ENCODE peak calls at places on chromosomes 3 and 15, in ten cellular contexts. Y is endodermal cell, O is HCT116, X is AG10803, P is cardiac fibroblast, Z is mesothelial cell of epicardium, H is A549, F is nephron progenitor cell, G is lower leg skin, L is fibroblast of mammary gland. S is an unnamed sample.

GRCh38 chr15:64897345-64897985 is 14.2 kb upstream of the ANKDD1A start:
- DNase-seq in X (peak), Y (no peak), H (no peak), L (peak), P (peak), Z (no peak), G (peak), F (no peak), O (no peak), S (peak)

GRCh38 chr3:108150200-108150599 is 59.4 kb upstream of the CD47 start:
- DNase-seq in H (no peak), Y (no peak), L (no peak), F (no peak), X (no peak), G (no peak), P (no peak), O (no peak), Z (no peak), S (no peak)

GRCh38 chr3:193350744-193351143 is 27.8 kb downstream of the ATP13A5 start:
- DNase-seq in Z (no peak), Y (no peak), L (no peak), F (no peak), P (no peak), H (no peak), G (no peak), X (no peak), O (no peak), S (no peak)

GRCh38 chr3:42652251-42652610 is 1.3 kb upstream of the ZBTB47 start:
- DNase-seq in P (no peak), F (no peak), O (no peak), X (no peak), H (no peak), L (no peak), Y (no peak), G (no peak), Z (peak), S (no peak)

GRCh38 chr3:2652416-2652815 is 457.8 kb downstream of the IL5RA start:
- DNase-seq in F (no peak), X (no peak), O (no peak), H (no peak), P (no peak), Y (peak), Z (no peak), G (no peak), L (no peak), S (no peak)

GRCh38 chr3:129554356-129555120 is 11.6 kb downstream of the H1-8 start:
- DNase-seq in O (no peak), H (no peak), Z (no peak), G (no peak), F (no peak), L (no peak), X (no peak), Y (no peak), P (no peak), S (no peak)

GRCh38 chr15:74535388-74536084 is 5.5 kb upstream of the ARID3B start:
- DNase-seq in H (no peak), G (peak), Y (no peak), X (no peak), L (peak), P (no peak), F (no peak), Z (no peak), O (no peak), S (no peak)

GRCh38 chr3:146085678-146086077 is 75.3 kb downstream of the PLOD2 start:
- DNase-seq in Z (no peak), L (no peak), G (no peak), F (no peak), H (no peak), P (no peak), Y (no peak), O (no peak), X (no peak), S (no peak)

GRCh38 chr3:5006755-5007202 is 27.5 kb downstream of the BHLHE40 start:
- DNase-seq in F (no peak), Z (no peak), O (no peak), X (no peak), P (peak), H (no peak), Y (peak), G (peak), L (no peak), S (no peak)

GRCh38 chr15:73240864-73241499 is 127.8 kb downstream of the HCN4 start:
- DNase-seq in F (peak), G (peak), Y (peak), L (peak), O (peak), X (peak), Z (peak), P (peak), H (peak), S (peak)

GRCh38 chr15:99546436-99547100 is 19.2 kb upstream of the MEF2A start:
- DNase-seq in G (no peak), P (no peak), F (no peak), X (no peak), O (no peak), Y (no peak), Z (no peak), H (no peak), L (no peak), S (no peak)

GRCh38 chr3:99929409-99930139 is 111.9 kb downstream of the CMSS1 start:
- DNase-seq in Y (peak), F (no peak), X (peak), Z (no peak), O (no peak), H (no peak), L (peak), P (peak), G (peak), S (no peak)

GRCh38 chr3:39639344-39640236 is 169.8 kb upstream of the MYRIP start:
- DNase-seq in G (no peak), O (peak), H (peak), L (peak), Y (peak), X (peak), F (no peak), P (peak), Z (no peak), S (peak)

GRCh38 chr15:85581495-85581894 is 201.1 kb downstream of the AKAP13 start:
- DNase-seq in Y (no peak), H (no peak), F (no peak), O (no peak), L (peak), X (no peak), P (peak), Z (no peak), G (peak), S (peak)

GRCh38 chr15:38685686-38686339 is 121.2 kb upstream of the RASGRP1 start:
- DNase-seq in X (no peak), Y (no peak), P (no peak), Z (no peak), O (no peak), F (no peak), L (no peak), G (no peak), H (no peak), S (no peak)

GRCh38 chr15:74443100-74443909 is 9.5 kb upstream of the SEMA7A start:
- DNase-seq in F (no peak), H (no peak), X (peak), O (no peak), Y (no peak), G (no peak), Z (no peak), P (peak), L (no peak), S (no peak)

GRCh38 chr3:64316971-64317370 is 91.7 kb upstream of the PRICKLE2 start:
- DNase-seq in L (peak), O (no peak), Y (no peak), F (no peak), H (no peak), P (peak), X (no peak), G (no peak), Z (no peak), S (no peak)

GRCh38 chr15:67792250-67792942 is 32.9 kb upstream of the SKOR1 start:
- DNase-seq in O (no peak), P (no peak), Z (no peak), G (no peak), L (peak), F (no peak), Y (no peak), H (no peak), X (no peak), S (no peak)

GRCh38 chr3:50299929-50300680 is 900 bp upstream of the HYAL3 start:
- DNase-seq in L (peak), Z (no peak), X (peak), F (no peak), P (peak), H (no peak), G (no peak), Y (peak), O (no peak), S (no peak)

GRCh38 chr15:41965441-41966413 is 6.6 kb downstream of the EHD4 start:
- DNase-seq in Z (no peak), X (no peak), O (no peak), Y (peak), F (no peak), G (peak), P (peak), L (no peak), H (no peak), S (no peak)

GRCh38 chr3:153574445-153574844 is 412.4 kb downstream of the RAP2B start:
- DNase-seq in Y (no peak), O (no peak), P (no peak), L (no peak), Z (no peak), X (no peak), F (no peak), G (no peak), H (no peak), S (no peak)

GRCh38 chr3:133135303-133135702 is 97.1 kb downstream of the TMEM108 start:
- DNase-seq in G (no peak), P (no peak), Y (no peak), X (no peak), L (no peak), Z (no peak), H (no peak), F (no peak), O (no peak), S (no peak)

GRCh38 chr3:36393563-36393962 is 13.3 kb downstream of the STAC start:
- DNase-seq in X (peak), F (no peak), L (peak), H (no peak), G (no peak), O (no peak), P (peak), Y (no peak), Z (no peak), S (no peak)

GRCh38 chr3:58167431-58168351 is 43.1 kb downstream of the DNASE1L3 start:
- DNase-seq in P (peak), Y (peak), F (peak), G (no peak), L (peak), O (no peak), Z (peak), H (peak), X (peak), S (peak)

GRCh38 chr3:117611242-117611641 is 901.7 kb downstream of the TUSC7 start:
- DNase-seq in O (no peak), H (no peak), Y (no peak), X (no peak), P (no peak), G (no peak), L (no peak), Z (no peak), F (no peak), S (no peak)

GRCh38 chr15:63374686-63375520 is 6.7 kb downstream of the CA12 start:
- DNase-seq in Z (no peak), H (peak), Y (no peak), P (peak), L (peak), X (peak), O (no peak), G (peak), F (no peak), S (peak)

GRCh38 chr15:93118904-93119303 is 29.9 kb upstream of the RGMA start:
- DNase-seq in L (no peak), F (no peak), P (no peak), G (no peak), Y (no peak), X (no peak), H (no peak), Z (no peak), O (no peak), S (no peak)

GRCh38 chr3:128395500-128396125 is 71.1 kb downstream of the DNAJB8 start:
- DNase-seq in O (no peak), G (no peak), Z (no peak), P (peak), H (no peak), F (no peak), L (peak), X (peak), Y (no peak), S (no peak)

GRCh38 chr15:29988689-29989088 is 94.1 kb upstream of the GOLGA8J start:
- DNase-seq in G (no peak), O (no peak), P (peak), L (no peak), X (peak), F (no peak), Y (no peak), Z (no peak), H (no peak), S (no peak)

GRCh38 chr3:123374016-123374415 is 74.9 kb downstream of the ADCY5 start:
- DNase-seq in G (no peak), Y (peak), X (no peak), L (no peak), O (no peak), F (no peak), Z (no peak), P (no peak), H (no peak), S (no peak)

GRCh38 chr3:57128863-57129602 is 36.1 kb downstream of the IL17RD start:
- DNase-seq in O (no peak), L (peak), G (no peak), F (no peak), Y (no peak), Z (no peak), H (no peak), P (no peak), X (peak), S (no peak)

GRCh38 chr15:81263477-81263876 is 60.5 kb downstream of the STARD5 start:
- DNase-seq in Y (no peak), H (no peak), F (no peak), X (no peak), O (no peak), Z (no peak), P (no peak), L (no peak), G (peak), S (no peak)

GRCh38 chr3:106183762-106184391 is 315.1 kb upstream of the CBLB start:
- DNase-seq in Y (no peak), G (no peak), Z (no peak), P (peak), H (peak), F (no peak), X (peak), L (peak), O (no peak), S (no peak)

GRCh38 chr3:141204343-141204742 is 27.3 kb upstream of the PXYLP1 start:
- DNase-seq in X (no peak), L (no peak), F (no peak), Z (peak), G (no peak), H (no peak), O (no peak), P (no peak), Y (no peak), S (no peak)

GRCh38 chr3:66259721-66260255 is 39.0 kb downstream of the SLC25A26 start:
- DNase-seq in X (no peak), L (peak), O (no peak), Z (no peak), H (no peak), F (no peak), G (no peak), Y (no peak), P (peak), S (no peak)

GRCh38 chr3:184181596-184181995 is 4.4 kb upstream of the ABCF3 start:
- DNase-seq in L (no peak), Y (no peak), Z (no peak), X (no peak), G (no peak), F (no peak), O (no peak), P (no peak), H (no peak), S (no peak)

GRCh38 chr3:172094621-172095557 is 55.5 kb downstream of the FNDC3B start:
- DNase-seq in G (no peak), P (peak), X (no peak), Z (no peak), L (peak), Y (peak), H (no peak), F (no peak), O (no peak), S (no peak)
- TF ChIP-seq CTCF in G (no peak), P (peak), X (no peak), Z (no peak), L (peak), Y (peak), H (no peak), F (no peak), O (no peak), S (no peak)

GRCh38 chr3:104598848-104599501 is 767.7 kb upstream of the ALCAM start:
- DNase-seq in G (no peak), L (no peak), O (no peak), Z (no peak), H (peak), X (no peak), P (no peak), Y (no peak), F (no peak), S (no peak)

GRCh38 chr3:104606812-104607211 is 759.9 kb upstream of the ALCAM start:
- DNase-seq in H (no peak), F (no peak), Y (no peak), Z (no peak), O (no peak), L (no peak), X (no peak), G (no peak), P (no peak), S (no peak)

GRCh38 chr3:104604326-104605010 is 762.2 kb upstream of the ALCAM start:
- DNase-seq in G (no peak), Y (no peak), H (no peak), P (peak), Z (no peak), X (peak), O (peak), L (peak), F (no peak), S (no peak)
- TF ChIP-seq CTCF in G (no peak), Y (peak), H (no peak), P (peak), Z (no peak), X (peak), O (peak), L (peak), F (no peak), S (no peak)

DNA sequence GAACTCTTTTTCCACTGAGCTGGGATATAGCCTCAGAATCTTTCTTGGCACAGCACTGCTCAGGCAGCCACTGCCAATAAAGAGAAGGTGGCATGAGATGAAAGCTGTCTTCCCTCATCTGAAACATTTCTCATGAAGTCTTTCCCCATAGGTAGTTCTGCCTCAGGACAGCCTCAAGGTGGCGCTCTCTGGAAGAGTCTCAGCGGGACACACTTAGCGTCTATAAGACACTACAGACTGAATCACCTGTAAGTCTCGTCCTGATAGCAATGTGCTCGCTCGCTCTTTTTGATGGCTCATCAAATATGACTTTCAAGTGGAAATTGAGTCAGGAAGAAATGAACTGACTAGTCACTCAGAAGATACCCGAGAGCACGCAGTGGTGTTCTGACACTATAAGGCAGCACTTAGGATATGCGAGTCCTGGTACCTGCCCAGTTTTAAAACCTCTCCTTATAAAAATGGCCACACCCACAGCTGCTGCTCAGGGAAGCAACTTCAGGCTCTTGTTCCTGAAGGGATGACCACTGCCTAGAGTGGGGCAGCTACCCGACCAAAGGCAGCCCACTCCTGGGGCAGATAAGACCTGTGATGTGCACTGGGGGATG is 269.5 kb downstream of the SUCLG2 start:
- DNase-seq in F (peak), L (peak), G (no peak), X (peak), P (peak), Y (peak), Z (peak), H (peak), O (peak), S (peak)
- TF ChIP-seq CTCF in F (peak), L (peak), G (no peak), X (peak), P (peak), Y (peak), Z (peak), H (peak), O (peak), S (no peak)

GRCh38 chr3:14915636-14916222 is 31.7 kb upstream of the NR2C2 start:
- DNase-seq in P (peak), O (no peak), X (no peak), L (no peak), F (no peak), H (peak), Y (no peak), Z (no peak), G (no peak), S (peak)
- TF ChIP-seq CTCF in P (peak), O (peak), X (peak), L (no peak), F (no peak), H (no peak), Y (peak), Z (no peak), G (no peak), S (no peak)

GRCh38 chr3:31196881-31197364 is 302.5 kb upstream of the GADL1 start:
- DNase-seq in F (no peak), Y (peak), X (peak), H (no peak), Z (no peak), G (peak), L (peak), P (peak), O (no peak), S (no peak)
- TF ChIP-seq CTCF in F (no peak), Y (no peak), X (no peak), H (no peak), Z (no peak), G (no peak), L (no peak), P (no peak), O (no peak), S (no peak)

GRCh38 chr15:88331291-88331690 is 74.8 kb upstream of the NTRK3 start:
- DNase-seq in X (peak), O (peak), F (peak), Z (peak), P (peak), Y (peak), G (no peak), L (peak), H (peak), S (peak)
- TF ChIP-seq CTCF in X (peak), O (peak), F (peak), Z (peak), P (peak), Y (peak), G (no peak), L (peak), H (peak), S (peak)

GRCh38 chr3:195823998-195824397 is 12.3 kb upstream of the MUC4 start:
- DNase-seq in H (no peak), F (no peak), O (no peak), P (no peak), Z (no peak), L (peak), G (no peak), X (no peak), Y (no peak), S (peak)
- TF ChIP-seq CTCF in H (no peak), F (no peak), O (no peak), P (no peak), Z (no peak), L (no peak), G (no peak), X (no peak), Y (peak), S (no peak)

GRCh38 chr15:43799209-43799944 is 643 bp downstream of the SERINC4 start:
- DNase-seq in F (no peak), L (no peak), P (no peak), Y (peak), G (no peak), H (no peak), X (no peak), O (no peak), Z (no peak), S (no peak)
- TF ChIP-seq CTCF in F (no peak), L (no peak), P (no peak), Y (peak), G (no peak), H (no peak), X (no peak), O (no peak), Z (no peak), S (no peak)

DNA sequence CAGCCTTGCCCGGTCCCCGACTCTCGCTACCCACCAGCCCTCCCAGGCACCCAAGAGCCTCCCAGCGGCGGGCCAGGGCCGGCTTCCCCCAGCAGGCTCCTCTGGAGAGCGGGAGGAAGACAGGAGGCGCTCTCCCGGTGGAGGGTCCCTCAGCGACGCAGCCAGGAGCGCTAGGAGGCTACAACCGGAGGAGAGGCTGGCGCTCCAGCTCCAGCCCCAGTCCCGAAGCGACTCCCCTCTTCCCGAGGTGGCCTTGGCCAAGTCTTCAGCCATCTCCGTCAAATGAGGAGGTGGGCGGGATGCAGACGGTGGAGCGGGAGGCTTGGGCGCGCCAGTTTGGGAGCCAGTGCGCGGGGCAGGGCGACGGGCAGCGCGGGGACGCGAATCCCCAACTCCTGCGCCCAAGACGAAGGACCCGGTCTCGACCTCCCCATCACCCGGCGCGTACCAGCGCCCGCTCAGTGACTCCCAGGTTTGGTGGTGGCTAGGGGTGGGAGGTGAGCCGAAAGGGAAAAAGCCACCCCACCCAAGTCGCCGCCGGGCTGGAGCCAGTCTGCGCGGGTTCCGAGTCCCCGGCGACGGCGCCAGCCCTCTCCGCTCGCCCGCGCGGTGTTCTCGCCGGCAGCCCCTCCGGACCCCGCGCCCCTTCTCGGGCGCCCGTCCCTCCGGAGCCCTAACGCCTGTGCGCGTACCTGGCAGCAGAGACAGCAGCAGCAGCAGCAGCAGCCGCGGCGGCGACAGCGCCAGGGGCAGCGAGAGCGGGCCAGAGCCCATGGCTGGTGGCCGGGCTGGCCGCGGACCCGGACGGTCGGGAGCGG is 566 bp downstream of the CHRNA3 start:
- DNase-seq in G (peak), L (no peak), P (peak), O (no peak), Z (peak), Y (peak), F (peak), H (peak), X (no peak), S (no peak)
- TF ChIP-seq CTCF in G (no peak), L (peak), P (peak), O (no peak), Z (no peak), Y (peak), F (no peak), H (peak), X (peak), S (no peak)